ENCODE peak calls at places on chromosomes 7 and 10, in five cellular contexts. H is AG09309, U is uterus, E is kidney epithelial cell, S is endodermal cell. L is an unnamed sample.

GRCh38 chr10:98326621-98327027 is 58.6 kb upstream of the LOXL4 start:
- DNase-seq in U (no peak), S (no peak), H (no peak), E (no peak), L (no peak)

GRCh38 chr7:92827464-92827863 is 8.9 kb downstream of the CDK6 start:
- DNase-seq in H (no peak), E (no peak), S (no peak), U (no peak), L (no peak)

GRCh38 chr10:89351402-89352038 is 23.7 kb downstream of the IFIT3 start:
- DNase-seq in S (no peak), U (no peak), E (no peak), H (no peak), L (peak; percentile 26)

GRCh38 chr7:42611529-42611928 is 300.3 kb downstream of the C7orf25 start:
- DNase-seq in U (no peak), E (no peak), S (no peak), H (no peak), L (no peak)

GRCh38 chr7:70093496-70093895 is 495.2 kb downstream of the AUTS2 start:
- DNase-seq in S (no peak), H (no peak), U (no peak), E (peak; percentile 21), L (peak; percentile 49)

GRCh38 chr10:49512121-49512809 is 26.7 kb downstream of the ERCC6 start:
- DNase-seq in S (no peak), U (no peak), E (no peak), H (no peak), L (peak; percentile 52)

GRCh38 chr10:95683966-95684365 is 9.8 kb downstream of the TCTN3 start:
- DNase-seq in U (no peak), E (no peak), H (no peak), S (no peak), L (no peak)

GRCh38 chr10:9209105-9209798 is 1154.8 kb downstream of the GATA3 start:
- DNase-seq in E (peak; percentile 16), S (peak; percentile 94), U (peak; percentile 30), H (no peak), L (peak; percentile 67)

GRCh38 chr7:98733036-98733435 is 116.0 kb downstream of the NPTX2 start:
- DNase-seq in U (no peak), S (peak; percentile 94), H (no peak), E (no peak), L (peak; percentile 32)

GRCh38 chr10:124961248-124961570 is 19.3 kb downstream of the ZRANB1 start:
- DNase-seq in U (no peak), H (no peak), S (no peak), E (no peak), L (no peak)

GRCh38 chr7:106062006-106062405 is 50.1 kb downstream of the SYPL1 start:
- DNase-seq in U (peak; percentile 9), H (no peak), E (no peak), S (peak; percentile 33), L (peak; percentile 68)

GRCh38 chr10:11547111-11547625 is 64.3 kb downstream of the USP6NL start:
- DNase-seq in S (no peak), U (no peak), E (no peak), H (no peak), L (peak; percentile 64)

GRCh38 chr7:49001610-49002033 is 77.3 kb downstream of the CDC14C start:
- DNase-seq in H (no peak), U (no peak), E (peak; percentile 7), S (peak; percentile 89), L (peak; percentile 56)

GRCh38 chr10:16870331-16870730 is 53.1 kb upstream of the RSU1 start:
- DNase-seq in H (no peak), E (no peak), U (no peak), S (no peak), L (no peak)

GRCh38 chr10:75654777-75655176 is 223.4 kb downstream of the LRMDA start:
- DNase-seq in U (peak; percentile 51), H (no peak), E (no peak), S (no peak), L (no peak)
- H3K4me3 ChIP-seq in U (no peak overlapping the region), H (no peak overlapping the region), E (no peak overlapping the region), S (no peak overlapping the region), L (no peak overlapping the region)

DNA sequence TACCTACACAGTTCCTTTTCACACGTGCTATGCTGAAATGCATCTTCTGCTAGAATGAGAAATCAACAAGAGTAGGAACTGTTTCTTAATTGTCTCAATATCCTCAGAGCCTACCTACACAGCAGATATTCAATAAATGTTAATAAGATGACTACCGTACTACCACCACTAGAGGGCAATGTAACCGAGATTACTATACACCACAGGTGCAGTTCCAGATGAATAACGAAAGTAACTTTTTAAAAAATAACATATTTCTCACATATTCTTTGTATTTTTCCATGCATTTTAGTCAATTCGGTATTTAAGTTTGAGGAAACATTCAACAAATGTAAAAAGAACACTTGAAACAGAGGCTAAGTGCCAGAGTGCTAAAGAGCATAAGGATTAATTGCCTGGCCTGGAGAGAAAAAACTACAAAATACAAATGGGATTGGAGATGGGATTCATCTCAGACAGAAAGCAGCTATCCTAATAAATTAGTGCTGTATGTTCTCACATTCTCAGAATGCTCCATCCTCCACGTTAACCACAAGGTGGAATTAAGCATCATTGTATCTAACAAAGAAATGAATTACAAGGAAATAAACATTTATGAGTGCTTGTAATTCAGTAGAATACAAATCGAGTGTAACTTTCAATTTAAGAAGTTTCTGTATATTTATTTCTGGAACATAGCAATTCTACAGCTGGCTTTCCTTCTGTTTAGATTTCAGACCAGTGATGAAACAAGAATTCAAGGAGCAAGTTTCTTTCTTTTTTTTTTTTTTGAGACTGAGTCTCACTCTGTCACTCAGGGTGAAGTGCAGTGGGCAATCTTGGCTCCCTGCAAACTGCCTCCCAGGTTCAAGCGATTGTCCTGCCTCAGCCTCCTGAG is 20.3 kb upstream of the HECTD2 start:
- DNase-seq in S (no peak), U (no peak), E (no peak), H (no peak), L (peak; percentile 64)
- TF ChIP-seq CTCF in S (peak; percentile 82), U (peak; percentile 58), E (peak; percentile 53), H (peak; percentile 47), L (peak; percentile 49)

GRCh38 chr7:102377-102711 is 90.0 kb upstream of the FAM20C start:
- DNase-seq in U (no peak), S (no peak), E (no peak), H (no peak), L (no peak)
- H3K4me3 ChIP-seq in U (no peak overlapping the region), S (no peak overlapping the region), E (no peak overlapping the region), H (no peak overlapping the region), L (no peak overlapping the region)

DNA sequence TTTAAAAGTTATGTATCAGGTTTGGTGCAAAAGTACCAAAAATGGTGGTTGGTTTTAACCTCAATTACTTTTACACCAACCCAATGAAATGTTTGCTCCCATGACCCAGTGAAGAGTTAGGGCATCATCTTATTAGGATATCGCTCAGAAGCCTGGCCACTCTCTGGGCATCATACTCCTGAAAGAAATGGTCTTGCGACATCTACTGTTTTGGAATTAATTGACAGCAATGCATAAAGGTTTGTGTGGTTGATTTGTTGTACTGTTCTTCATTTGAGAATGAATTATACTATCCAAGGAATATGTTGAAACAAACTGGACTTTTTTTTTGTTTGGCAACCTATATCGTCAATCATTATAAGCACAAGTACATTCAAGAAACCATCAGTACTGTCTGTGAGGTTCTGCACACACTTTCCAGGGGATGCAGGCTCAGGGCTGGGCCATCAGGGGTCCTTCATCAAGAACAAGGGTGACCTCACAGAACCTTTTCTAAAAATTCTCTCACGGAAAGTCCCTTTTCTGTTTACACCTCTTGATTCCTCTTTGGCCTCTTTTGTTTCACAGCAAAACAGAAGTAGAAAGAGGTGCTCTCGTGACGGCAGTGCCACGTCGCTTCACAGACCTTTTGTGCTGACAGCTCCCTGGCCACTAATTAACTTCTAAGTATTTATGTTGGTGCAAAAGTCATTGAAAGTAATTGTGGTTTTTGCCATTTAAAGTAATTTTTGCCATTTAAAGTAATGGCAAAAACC is 117.2 kb upstream of the KLF6 start:
- DNase-seq in H (no peak), U (no peak), E (peak; percentile 65), S (no peak), L (no peak)
- TF ChIP-seq CTCF in H (no peak), U (no peak), E (no peak), S (no peak), L (no peak)

GRCh38 chr10:129952771-129953489 is 11.1 kb downstream of the EBF3 start:
- DNase-seq in E (no peak), H (no peak), U (no peak), S (no peak), L (no peak)
- H3K4me3 ChIP-seq in E (no peak overlapping the region), H (no peak overlapping the region), U (no peak overlapping the region), S (no peak overlapping the region), L (no peak overlapping the region)

L was measured in epithelial cell of esophagus.